ENCODE peak calls at places on chromosomes 6 and 20, in ten cellular contexts. One of them, this sample, is unnamed.

GRCh38 chr6:35386989-35387388 is 44.6 kb downstream of the PPARD start:
- DNase-seq in RPMI7951: no peak
- DNase-seq in A172: no peak
- DNase-seq in H9: no peak
- DNase-seq in activated T-cell treated with anti-CD3 and anti-CD28 coated beads for 4 hours: no peak
- DNase-seq in IMR-90: no peak
- DNase-seq in NCI-H2029 treated with DMSO at 0.1 percent for 48 hours: no peak
- DNase-seq in Caki2: no peak
- DNase-seq in CD4-positive, CD25-positive, alpha-beta regulatory T cell: no peak
- DNase-seq in GM12865: no peak
- DNase-seq in this sample: no peak

GRCh38 chr6:17705428-17705777 is 1.3 kb downstream of the NUP153 start:
- DNase-seq in GM12865: peak; percentile 69
- DNase-seq in CD4-positive, CD25-positive, alpha-beta regulatory T cell: no peak
- DNase-seq in A172: peak; percentile 43
- DNase-seq in NCI-H2029 treated with DMSO at 0.1 percent for 48 hours: peak; percentile 64
- DNase-seq in Caki2: no peak
- DNase-seq in H9: no peak
- DNase-seq in IMR-90: peak; percentile 75
- DNase-seq in activated T-cell treated with anti-CD3 and anti-CD28 coated beads for 4 hours: no peak
- DNase-seq in RPMI7951: peak; percentile 67
- DNase-seq in this sample: peak; percentile 64

GRCh38 chr6:169162249-169162967 is 91.2 kb downstream of the THBS2 start:
- DNase-seq in H9: no peak
- DNase-seq in A172: no peak
- DNase-seq in IMR-90: no peak
- DNase-seq in RPMI7951: no peak
- DNase-seq in NCI-H2029 treated with DMSO at 0.1 percent for 48 hours: no peak
- DNase-seq in CD4-positive, CD25-positive, alpha-beta regulatory T cell: no peak
- DNase-seq in activated T-cell treated with anti-CD3 and anti-CD28 coated beads for 4 hours: no peak
- DNase-seq in Caki2: no peak
- DNase-seq in GM12865: no peak
- DNase-seq in this sample: no peak

GRCh38 chr20:63739129-63740069 is at the start of gene SLC2A4RG:
- DNase-seq in A172: peak; percentile 28
- DNase-seq in CD4-positive, CD25-positive, alpha-beta regulatory T cell: peak; percentile 67
- DNase-seq in Caki2: peak; percentile 62
- DNase-seq in H9: peak; percentile 68
- DNase-seq in GM12865: peak; percentile 88
- DNase-seq in activated T-cell treated with anti-CD3 and anti-CD28 coated beads for 4 hours: no peak
- DNase-seq in NCI-H2029 treated with DMSO at 0.1 percent for 48 hours: no peak
- DNase-seq in IMR-90: peak; percentile 62
- DNase-seq in RPMI7951: peak; percentile 83
- DNase-seq in this sample: peak; percentile 23

GRCh38 chr6:144263786-144264185 is 21.3 kb upstream of the UTRN start:
- DNase-seq in NCI-H2029 treated with DMSO at 0.1 percent for 48 hours: no peak
- DNase-seq in IMR-90: peak; percentile 38
- DNase-seq in Caki2: no peak
- DNase-seq in activated T-cell treated with anti-CD3 and anti-CD28 coated beads for 4 hours: no peak
- DNase-seq in GM12865: no peak
- DNase-seq in RPMI7951: peak; percentile 13
- DNase-seq in CD4-positive, CD25-positive, alpha-beta regulatory T cell: no peak
- DNase-seq in H9: no peak
- DNase-seq in A172: peak; percentile 16
- DNase-seq in this sample: peak; percentile 28

GRCh38 chr20:23668477-23668951 is 20.3 kb downstream of the CST4 start:
- DNase-seq in IMR-90: peak; percentile 50
- DNase-seq in CD4-positive, CD25-positive, alpha-beta regulatory T cell: no peak
- DNase-seq in A172: peak; percentile 63
- DNase-seq in NCI-H2029 treated with DMSO at 0.1 percent for 48 hours: peak; percentile 53
- DNase-seq in Caki2: peak; percentile 66
- DNase-seq in RPMI7951: peak; percentile 60
- DNase-seq in GM12865: peak; percentile 66
- DNase-seq in H9: peak; percentile 76
- DNase-seq in activated T-cell treated with anti-CD3 and anti-CD28 coated beads for 4 hours: peak; percentile 3
- DNase-seq in this sample: peak; percentile 31

GRCh38 chr20:31496761-31497295 is 17.4 kb upstream of the HM13 start:
- DNase-seq in GM12865: no peak
- DNase-seq in IMR-90: no peak
- DNase-seq in NCI-H2029 treated with DMSO at 0.1 percent for 48 hours: no peak
- DNase-seq in H9: no peak
- DNase-seq in activated T-cell treated with anti-CD3 and anti-CD28 coated beads for 4 hours: no peak
- DNase-seq in A172: peak; percentile 84
- DNase-seq in CD4-positive, CD25-positive, alpha-beta regulatory T cell: no peak
- DNase-seq in Caki2: no peak
- DNase-seq in RPMI7951: peak; percentile 54
- DNase-seq in this sample: no peak

GRCh38 chr20:60634773-60635172 is 617.3 kb upstream of the CDH4 start:
- DNase-seq in Caki2: no peak
- DNase-seq in CD4-positive, CD25-positive, alpha-beta regulatory T cell: no peak
- DNase-seq in A172: no peak
- DNase-seq in IMR-90: no peak
- DNase-seq in NCI-H2029 treated with DMSO at 0.1 percent for 48 hours: no peak
- DNase-seq in GM12865: no peak
- DNase-seq in activated T-cell treated with anti-CD3 and anti-CD28 coated beads for 4 hours: no peak
- DNase-seq in RPMI7951: no peak
- DNase-seq in H9: no peak
- DNase-seq in this sample: no peak

GRCh38 chr20:36526521-36527011 is 14.8 kb upstream of the MYL9 start:
- DNase-seq in H9: no peak
- DNase-seq in activated T-cell treated with anti-CD3 and anti-CD28 coated beads for 4 hours: no peak
- DNase-seq in NCI-H2029 treated with DMSO at 0.1 percent for 48 hours: no peak
- DNase-seq in GM12865: no peak
- DNase-seq in RPMI7951: no peak
- DNase-seq in A172: no peak
- DNase-seq in IMR-90: no peak
- DNase-seq in Caki2: no peak
- DNase-seq in CD4-positive, CD25-positive, alpha-beta regulatory T cell: no peak
- DNase-seq in this sample: no peak

GRCh38 chr6:136772685-136773472 is 19.4 kb downstream of the MAP3K5 start:
- DNase-seq in activated T-cell treated with anti-CD3 and anti-CD28 coated beads for 4 hours: no peak
- DNase-seq in CD4-positive, CD25-positive, alpha-beta regulatory T cell: no peak
- DNase-seq in RPMI7951: no peak
- DNase-seq in GM12865: peak; percentile 94
- DNase-seq in IMR-90: no peak
- DNase-seq in H9: peak; percentile 58
- DNase-seq in Caki2: peak; percentile 14
- DNase-seq in A172: no peak
- DNase-seq in NCI-H2029 treated with DMSO at 0.1 percent for 48 hours: no peak
- DNase-seq in this sample: peak; percentile 89

GRCh38 chr20:34560141-34560523 is 1.6 kb downstream of the MAP1LC3A start:
- DNase-seq in A172: no peak
- DNase-seq in GM12865: no peak
- DNase-seq in H9: no peak
- DNase-seq in NCI-H2029 treated with DMSO at 0.1 percent for 48 hours: no peak
- DNase-seq in CD4-positive, CD25-positive, alpha-beta regulatory T cell: no peak
- DNase-seq in RPMI7951: no peak
- DNase-seq in Caki2: no peak
- DNase-seq in IMR-90: no peak
- DNase-seq in activated T-cell treated with anti-CD3 and anti-CD28 coated beads for 4 hours: no peak
- DNase-seq in this sample: no peak

GRCh38 chr6:111041917-111042316 is 45.4 kb upstream of the SLC16A10 start:
- DNase-seq in activated T-cell treated with anti-CD3 and anti-CD28 coated beads for 4 hours: no peak
- DNase-seq in GM12865: no peak
- DNase-seq in Caki2: no peak
- DNase-seq in NCI-H2029 treated with DMSO at 0.1 percent for 48 hours: no peak
- DNase-seq in IMR-90: no peak
- DNase-seq in RPMI7951: no peak
- DNase-seq in A172: no peak
- DNase-seq in H9: no peak
- DNase-seq in CD4-positive, CD25-positive, alpha-beta regulatory T cell: no peak
- DNase-seq in this sample: no peak

GRCh38 chr6:13427838-13428527 is 59.4 kb downstream of the GFOD1 start:
- DNase-seq in GM12865: peak; percentile 99
- DNase-seq in activated T-cell treated with anti-CD3 and anti-CD28 coated beads for 4 hours: peak; percentile 63
- DNase-seq in CD4-positive, CD25-positive, alpha-beta regulatory T cell: no peak
- DNase-seq in A172: no peak
- DNase-seq in RPMI7951: no peak
- DNase-seq in NCI-H2029 treated with DMSO at 0.1 percent for 48 hours: no peak
- DNase-seq in H9: peak; percentile 48
- DNase-seq in Caki2: no peak
- DNase-seq in IMR-90: no peak
- DNase-seq in this sample: no peak